ENCODE peak calls at places on chromosome 7, in six cellular contexts. One of them, this sample, is unnamed.

GRCh38 chr7:31443457-31443856 is 70.4 kb upstream of the ITPRID1 start:
- DNase-seq in cardiac muscle cell: peak; percentile 61
- DNase-seq in stomach: no peak
- DNase-seq in IMR-90: peak; percentile 45
- DNase-seq in endothelial cell of umbilical vein: peak; percentile 48
- DNase-seq in HAP-1: peak; percentile 8
- DNase-seq in this sample: peak; percentile 54

GRCh38 chr7:31864646-31865045 is 177.6 kb downstream of the PPP1R17 start:
- DNase-seq in cardiac muscle cell: no peak
- DNase-seq in stomach: no peak
- DNase-seq in IMR-90: no peak
- DNase-seq in endothelial cell of umbilical vein: no peak
- DNase-seq in HAP-1: no peak
- DNase-seq in this sample: no peak

GRCh38 chr7:83486957-83487356 is 162.0 kb downstream of the SEMA3E start:
- DNase-seq in cardiac muscle cell: no peak
- DNase-seq in stomach: no peak
- DNase-seq in IMR-90: peak; percentile 21
- DNase-seq in endothelial cell of umbilical vein: peak; percentile 10
- DNase-seq in HAP-1: no peak
- DNase-seq in this sample: no peak

GRCh38 chr7:3399858-3400257 is 98.8 kb downstream of the SDK1 start:
- DNase-seq in cardiac muscle cell: peak; percentile 12
- DNase-seq in stomach: no peak
- DNase-seq in IMR-90: peak; percentile 5
- DNase-seq in endothelial cell of umbilical vein: peak; percentile 6
- DNase-seq in HAP-1: peak; percentile 42
- DNase-seq in this sample: peak; percentile 98

GRCh38 chr7:137874390-137874789 is 27.6 kb upstream of the DGKI start:
- DNase-seq in cardiac muscle cell: peak; percentile 91
- DNase-seq in stomach: no peak
- DNase-seq in IMR-90: peak; percentile 91
- DNase-seq in endothelial cell of umbilical vein: peak; percentile 43
- DNase-seq in HAP-1: no peak
- DNase-seq in this sample: no peak

GRCh38 chr7:134667899-134668298 is 21.2 kb downstream of the BPGM start:
- DNase-seq in cardiac muscle cell: no peak
- DNase-seq in stomach: no peak
- DNase-seq in IMR-90: no peak
- DNase-seq in endothelial cell of umbilical vein: no peak
- DNase-seq in HAP-1: no peak
- DNase-seq in this sample: no peak

GRCh38 chr7:79176859-79177477 is 276.5 kb downstream of the MAGI2 start:
- DNase-seq in cardiac muscle cell: peak; percentile 61
- DNase-seq in stomach: no peak
- DNase-seq in IMR-90: peak; percentile 68
- DNase-seq in endothelial cell of umbilical vein: peak; percentile 53
- DNase-seq in HAP-1: peak; percentile 25
- DNase-seq in this sample: no peak

GRCh38 chr7:152894295-152895170 is 135.0 kb downstream of the ACTR3B start:
- DNase-seq in cardiac muscle cell: peak; percentile 19
- DNase-seq in stomach: no peak
- DNase-seq in IMR-90: no peak
- DNase-seq in endothelial cell of umbilical vein: no peak
- DNase-seq in HAP-1: peak; percentile 63
- DNase-seq in this sample: no peak

GRCh38 chr7:20133803-20134202 is 83.4 kb downstream of the MACC1 start:
- DNase-seq in cardiac muscle cell: no peak
- DNase-seq in stomach: no peak
- DNase-seq in IMR-90: no peak
- DNase-seq in endothelial cell of umbilical vein: no peak
- DNase-seq in HAP-1: no peak
- DNase-seq in this sample: no peak

GRCh38 chr7:116242177-116242576 is 31.8 kb downstream of the TES start:
- DNase-seq in cardiac muscle cell: no peak
- DNase-seq in stomach: no peak
- DNase-seq in IMR-90: peak; percentile 51
- DNase-seq in endothelial cell of umbilical vein: no peak
- DNase-seq in HAP-1: no peak
- DNase-seq in this sample: no peak

GRCh38 chr7:35856175-35856574 is 55.3 kb downstream of the SEPTIN7 start:
- DNase-seq in cardiac muscle cell: no peak
- DNase-seq in stomach: no peak
- DNase-seq in IMR-90: no peak
- DNase-seq in endothelial cell of umbilical vein: no peak
- DNase-seq in HAP-1: no peak
- DNase-seq in this sample: no peak

GRCh38 chr7:133431134-133431711 is 178.3 kb downstream of the EXOC4 start:
- DNase-seq in cardiac muscle cell: no peak
- DNase-seq in stomach: no peak
- DNase-seq in IMR-90: no peak
- DNase-seq in endothelial cell of umbilical vein: no peak
- DNase-seq in HAP-1: no peak
- DNase-seq in this sample: no peak

GRCh38 chr7:23490357-23491131 is 20.3 kb upstream of the IGF2BP3 start:
- DNase-seq in cardiac muscle cell: peak; percentile 55
- DNase-seq in stomach: no peak
- DNase-seq in IMR-90: no peak
- DNase-seq in endothelial cell of umbilical vein: peak; percentile 48
- DNase-seq in HAP-1: peak; percentile 76
- DNase-seq in this sample: no peak

GRCh38 chr7:77258014-77258413 is 58.4 kb upstream of the FGL2 start:
- DNase-seq in cardiac muscle cell: peak; percentile 43
- DNase-seq in stomach: no peak
- DNase-seq in IMR-90: peak; percentile 78
- DNase-seq in endothelial cell of umbilical vein: no peak
- DNase-seq in HAP-1: no peak
- DNase-seq in this sample: no peak

GRCh38 chr7:152759655-152760383 is at the start of gene ACTR3B:
- DNase-seq in cardiac muscle cell: peak; percentile 93
- DNase-seq in stomach: peak; percentile 93
- DNase-seq in IMR-90: peak; percentile 79
- DNase-seq in endothelial cell of umbilical vein: peak; percentile 35
- DNase-seq in HAP-1: peak; percentile 92
- DNase-seq in this sample: peak; percentile 81

GRCh38 chr7:36153571-36154097 is 580 bp downstream of the EEPD1 start:
- DNase-seq in cardiac muscle cell: peak; percentile 6
- DNase-seq in stomach: no peak
- DNase-seq in IMR-90: no peak
- DNase-seq in endothelial cell of umbilical vein: no peak
- DNase-seq in HAP-1: peak; percentile 35
- DNase-seq in this sample: no peak

GRCh38 chr7:103065666-103066065 is 8.9 kb downstream of the FBXL13 start:
- DNase-seq in cardiac muscle cell: peak; percentile 45
- DNase-seq in stomach: peak; percentile 49
- DNase-seq in IMR-90: peak; percentile 30
- DNase-seq in endothelial cell of umbilical vein: peak; percentile 51
- DNase-seq in HAP-1: peak; percentile 75
- DNase-seq in this sample: peak; percentile 27

GRCh38 chr7:86961686-86962085 is 97.8 kb downstream of the ELAPOR2 start:
- DNase-seq in cardiac muscle cell: no peak
- DNase-seq in stomach: no peak
- DNase-seq in IMR-90: no peak
- DNase-seq in endothelial cell of umbilical vein: no peak
- DNase-seq in HAP-1: no peak
- DNase-seq in this sample: no peak

GRCh38 chr7:134558370-134558769 is 9.5 kb downstream of the AKR1B15 start:
- DNase-seq in cardiac muscle cell: no peak
- DNase-seq in stomach: no peak
- DNase-seq in IMR-90: no peak
- DNase-seq in endothelial cell of umbilical vein: no peak
- DNase-seq in HAP-1: no peak
- DNase-seq in this sample: no peak

GRCh38 chr7:80151274-80151665 is 16.6 kb downstream of the GNAI1 start:
- DNase-seq in cardiac muscle cell: peak; percentile 57
- DNase-seq in stomach: no peak
- DNase-seq in IMR-90: peak; percentile 57
- DNase-seq in endothelial cell of umbilical vein: no peak
- DNase-seq in HAP-1: no peak
- DNase-seq in this sample: no peak

GRCh38 chr7:84248843-84249242 is 54.3 kb upstream of the SEMA3A start:
- DNase-seq in cardiac muscle cell: no peak
- DNase-seq in stomach: no peak
- DNase-seq in IMR-90: no peak
- DNase-seq in endothelial cell of umbilical vein: no peak
- DNase-seq in HAP-1: no peak
- DNase-seq in this sample: no peak

GRCh38 chr7:129041929-129042200 is 13.0 kb downstream of the TNPO3 start:
- DNase-seq in cardiac muscle cell: no peak
- DNase-seq in stomach: no peak
- DNase-seq in IMR-90: no peak
- DNase-seq in endothelial cell of umbilical vein: no peak
- DNase-seq in HAP-1: peak; percentile 67
- DNase-seq in this sample: no peak
- H3K4me3 ChIP-seq in cardiac muscle cell: no peak overlapping the region
- H3K4me3 ChIP-seq in stomach: no peak overlapping the region
- H3K4me3 ChIP-seq in IMR-90: no peak overlapping the region
- H3K4me3 ChIP-seq in endothelial cell of umbilical vein: no peak overlapping the region
- H3K4me3 ChIP-seq in HAP-1: no peak overlapping the region
- H3K4me3 ChIP-seq in this sample: no peak overlapping the region

DNA sequence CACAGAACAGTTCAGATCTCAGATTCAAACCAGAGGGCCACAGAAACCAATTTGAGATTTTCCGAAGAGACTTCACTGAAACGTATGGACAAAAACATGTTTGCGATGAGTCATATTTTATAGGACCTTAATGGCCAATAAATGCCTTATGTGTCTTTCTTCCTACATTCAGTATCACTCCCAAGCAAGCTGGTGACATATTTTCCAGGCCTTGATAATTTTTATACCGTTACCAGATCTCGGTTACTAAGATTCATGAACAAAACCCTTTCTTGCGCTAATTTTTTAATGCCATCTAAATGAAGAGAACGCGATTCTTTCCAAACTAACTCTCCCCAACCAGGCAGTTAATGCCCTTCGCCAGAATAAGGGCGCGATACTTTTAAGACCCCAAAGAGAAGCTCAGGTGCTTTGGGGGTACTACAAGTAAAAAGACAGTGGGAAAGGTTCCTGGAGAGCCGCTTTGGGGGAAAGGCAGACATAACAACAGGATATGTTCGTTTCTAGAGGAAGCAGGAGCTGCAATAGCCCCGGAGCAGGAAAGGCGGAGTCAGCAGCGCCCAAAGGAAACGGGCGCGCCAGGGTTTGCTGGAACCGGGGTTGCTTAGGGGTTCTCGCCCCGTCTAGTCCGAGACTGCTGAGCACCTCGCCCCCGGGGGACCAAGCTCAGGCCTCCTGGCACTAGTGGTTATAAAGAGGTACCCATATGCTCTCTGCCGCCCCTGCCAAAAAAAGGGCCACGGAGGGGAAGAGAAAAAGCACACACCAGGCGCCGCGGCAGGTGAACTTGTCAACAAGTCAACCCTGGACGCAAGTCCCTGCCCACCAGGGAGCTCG is 878 bp downstream of the ICA1 start:
- DNase-seq in cardiac muscle cell: peak; percentile 2
- DNase-seq in stomach: peak; percentile 67
- DNase-seq in IMR-90: no peak
- DNase-seq in endothelial cell of umbilical vein: peak; percentile 63
- DNase-seq in HAP-1: peak; percentile 59
- DNase-seq in this sample: no peak
- H3K4me3 ChIP-seq in cardiac muscle cell: peak overlapping the region; percentile 95
- H3K4me3 ChIP-seq in stomach: peak overlapping the region; percentile 70
- H3K4me3 ChIP-seq in IMR-90: no peak overlapping the region
- H3K4me3 ChIP-seq in endothelial cell of umbilical vein: peak overlapping the region; percentile 96
- H3K4me3 ChIP-seq in HAP-1: peak overlapping the region; percentile 55
- H3K4me3 ChIP-seq in this sample: peak overlapping the region; percentile 81

DNA sequence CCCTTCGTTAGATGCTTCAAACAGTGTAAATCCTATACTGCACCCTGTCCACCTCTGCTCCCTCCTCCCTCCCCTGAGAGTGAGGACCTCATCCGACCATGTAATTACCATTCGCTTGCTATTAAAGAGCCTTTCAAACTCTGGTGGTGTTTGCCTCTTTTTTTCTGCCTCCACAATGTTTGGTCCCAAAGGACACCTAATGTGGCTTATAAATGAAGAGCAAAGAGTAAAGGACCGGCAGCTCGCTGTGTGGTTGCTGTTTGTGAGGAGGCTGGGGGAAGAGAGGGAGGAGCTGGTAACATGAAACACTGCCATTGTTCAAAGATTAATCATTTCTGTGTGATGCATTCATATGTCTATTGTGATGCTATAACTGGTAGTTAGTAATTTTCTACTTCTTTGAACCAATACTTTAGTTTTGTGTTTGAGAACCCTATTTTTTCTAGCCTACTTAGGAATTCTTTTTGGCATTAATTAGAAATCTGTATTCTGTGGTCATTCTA is 27.9 kb downstream of the MTURN start:
- DNase-seq in cardiac muscle cell: peak; percentile 61
- DNase-seq in stomach: no peak
- DNase-seq in IMR-90: peak; percentile 59
- DNase-seq in endothelial cell of umbilical vein: peak; percentile 65
- DNase-seq in HAP-1: peak; percentile 84
- DNase-seq in this sample: no peak
- H3K4me3 ChIP-seq in cardiac muscle cell: no peak overlapping the region
- H3K4me3 ChIP-seq in stomach: no peak overlapping the region
- H3K4me3 ChIP-seq in IMR-90: no peak overlapping the region
- H3K4me3 ChIP-seq in endothelial cell of umbilical vein: no peak overlapping the region
- H3K4me3 ChIP-seq in HAP-1: no peak overlapping the region
- H3K4me3 ChIP-seq in this sample: no peak overlapping the region

DNA sequence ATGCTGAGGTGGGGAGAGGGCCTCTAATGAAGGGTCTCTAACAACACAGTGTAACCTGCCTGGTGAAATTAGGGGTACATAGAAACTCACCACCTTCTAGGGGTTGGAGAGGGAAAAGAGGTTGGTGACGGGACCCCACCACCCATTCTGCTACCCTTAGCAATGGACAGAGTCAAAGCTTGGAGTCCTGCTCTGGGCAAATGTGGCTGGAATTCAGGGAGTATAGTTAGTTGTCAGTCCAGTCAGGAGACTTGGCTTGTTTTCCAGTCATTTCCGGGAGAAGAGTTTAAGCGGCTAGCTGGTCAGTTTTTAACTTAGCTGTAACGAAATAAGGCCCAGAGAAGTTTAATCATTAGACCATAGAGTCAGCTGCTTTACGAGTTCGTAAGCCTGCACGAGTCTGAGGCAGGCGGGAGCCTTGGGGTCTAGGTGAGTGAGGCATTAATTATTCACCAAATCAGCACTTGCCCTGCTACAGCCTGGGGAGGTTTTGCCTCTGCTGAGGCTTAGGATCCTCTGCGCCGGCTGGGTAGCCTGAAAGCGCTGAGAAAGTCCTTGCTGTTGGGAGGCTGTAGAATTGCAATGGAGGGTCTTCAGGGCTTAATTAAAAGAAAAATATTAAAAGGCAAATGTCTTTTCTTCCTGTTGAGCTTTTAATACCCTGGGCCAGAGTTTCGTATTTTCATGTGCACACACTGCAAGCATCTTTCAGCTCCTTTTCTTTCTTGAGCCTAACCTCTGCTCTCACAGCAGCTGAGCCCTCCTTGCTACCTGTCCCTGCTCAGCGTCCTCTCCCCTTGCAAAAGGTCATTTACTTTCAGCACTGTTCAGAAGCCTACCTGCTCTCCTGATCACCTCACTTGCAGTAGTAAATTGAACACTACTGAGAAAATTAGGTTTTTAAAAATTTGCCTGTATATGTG is 1.5 kb upstream of the LAMB1 start:
- DNase-seq in cardiac muscle cell: peak; percentile 90
- DNase-seq in stomach: no peak
- DNase-seq in IMR-90: peak; percentile 70
- DNase-seq in endothelial cell of umbilical vein: peak; percentile 72
- DNase-seq in HAP-1: no peak
- DNase-seq in this sample: no peak
- H3K4me3 ChIP-seq in cardiac muscle cell: no peak overlapping the region
- H3K4me3 ChIP-seq in stomach: peak overlapping the region; percentile 87
- H3K4me3 ChIP-seq in IMR-90: no peak overlapping the region
- H3K4me3 ChIP-seq in endothelial cell of umbilical vein: no peak overlapping the region
- H3K4me3 ChIP-seq in HAP-1: no peak overlapping the region
- H3K4me3 ChIP-seq in this sample: peak overlapping the region; percentile 5